ENCODE peak calls at places on chromosome 11, in ten cellular contexts. V is right lobe of liver, S is lower leg skin, Z is IMR-90, H is testis, R is A549, E is heart left ventricle, J is NB4, L is adrenal gland, N is GM12892. W is an unnamed sample.

GRCh38 chr11:11857769-11858168 is 16.0 kb downstream of the USP47 start:
- DNase-seq in E (no peak), S (no peak), H (peak; percentile 52), J (no peak), L (no peak), R (peak; percentile 32), V (no peak), Z (no peak), N (no peak), W (no peak)

GRCh38 chr11:26188559-26188958 is 143.4 kb upstream of the ANO3 start:
- DNase-seq in N (no peak), Z (peak; percentile 10), J (no peak), H (no peak), R (no peak), V (no peak), L (no peak), E (no peak), S (no peak), W (no peak)

GRCh38 chr11:33266418-33267215 is 9.4 kb downstream of the HIPK3 start:
- DNase-seq in N (no peak), S (no peak), V (no peak), E (no peak), R (peak; percentile 58), L (peak; percentile 73), H (peak; percentile 76), Z (peak; percentile 58), J (peak; percentile 72), W (no peak)

GRCh38 chr11:75919525-75919924 is 104.5 kb downstream of the UVRAG start:
- DNase-seq in J (peak; percentile 16), L (no peak), V (no peak), N (no peak), R (no peak), S (no peak), E (no peak), H (no peak), Z (peak; percentile 20), W (no peak)

GRCh38 chr11:1532606-1533341 is 39.3 kb downstream of the DUSP8 start:
- DNase-seq in Z (no peak), E (no peak), H (no peak), S (no peak), J (no peak), L (no peak), V (no peak), N (no peak), R (no peak), W (no peak)

GRCh38 chr11:93986716-93987115 is 34.4 kb upstream of the HEPHL1 start:
- DNase-seq in E (no peak), S (no peak), J (no peak), H (peak; percentile 55), N (no peak), R (peak; percentile 14), L (no peak), V (no peak), Z (peak; percentile 10), W (no peak)

GRCh38 chr11:98732947-98733346 is 287.8 kb upstream of the CNTN5 start:
- DNase-seq in S (no peak), J (no peak), L (no peak), Z (no peak), N (no peak), E (no peak), V (no peak), H (no peak), R (no peak), W (no peak)

GRCh38 chr11:6402561-6402981 is 12.3 kb downstream of the SMPD1 start:
- DNase-seq in Z (peak; percentile 39), H (no peak), L (no peak), E (no peak), R (no peak), S (peak; percentile 76), V (no peak), N (peak; percentile 74), J (peak; percentile 86), W (no peak)

DNA sequence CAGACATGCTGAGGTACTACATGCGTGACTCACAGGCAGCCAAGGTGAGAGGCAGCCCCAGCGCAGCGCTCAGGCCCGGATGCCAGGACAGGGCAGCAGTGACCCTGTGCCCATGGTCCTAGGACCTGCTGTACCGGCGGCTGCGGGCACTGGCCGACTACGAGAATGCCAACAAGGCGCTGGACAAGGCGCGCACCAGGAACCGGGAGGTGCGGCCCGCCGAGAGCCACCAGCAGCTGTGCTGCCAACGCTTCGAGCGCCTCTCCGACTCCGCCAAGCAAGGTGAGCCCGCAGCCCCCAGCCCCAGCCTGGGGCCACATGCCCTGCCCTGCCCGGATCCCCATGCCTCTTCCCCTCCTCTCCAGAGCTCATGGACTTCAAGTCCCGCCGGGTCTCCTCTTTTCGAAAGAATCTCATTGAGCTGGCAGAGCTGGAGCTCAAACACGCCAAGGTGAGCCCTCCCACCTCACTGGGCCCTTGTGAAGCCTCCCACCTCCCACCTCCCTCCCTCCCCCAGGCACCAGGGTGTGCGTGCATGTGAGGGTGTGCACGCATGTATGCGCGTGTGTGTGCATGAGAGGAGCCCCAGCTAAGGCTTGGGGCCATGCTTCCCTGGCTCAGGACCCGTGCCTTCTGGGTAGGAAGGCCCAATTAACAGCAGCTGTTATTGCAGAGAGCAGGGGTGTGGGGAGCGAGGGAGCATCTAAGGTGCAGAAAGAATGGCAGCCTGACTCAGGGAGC is 5.3 kb downstream of the CFL1 start:
- DNase-seq in E (no peak), Z (no peak), L (no peak), H (no peak), S (no peak), J (no peak), N (no peak), V (no peak), R (no peak), W (no peak)
- TF ChIP-seq POLR2A in E (no peak), Z (no peak), L (no peak), H (no peak), S (no peak), J (no peak), N (peak; percentile 56), V (no peak), R (no peak), W (no peak)

GRCh38 chr11:118001494-118001971 is 15.3 kb downstream of the IL10RA start:
- DNase-seq in J (peak; percentile 4), H (no peak), Z (no peak), R (no peak), S (no peak), N (no peak), E (no peak), L (peak; percentile 38), V (no peak), W (no peak)

GRCh38 chr11:118002010-118002540 is 15.9 kb downstream of the IL10RA start:
- DNase-seq in L (no peak), R (no peak), V (peak; percentile 39), S (peak; percentile 73), Z (no peak), H (no peak), J (no peak), E (no peak), N (no peak), W (no peak)

GRCh38 chr11:118003456-118003855 is 17.3 kb downstream of the IL10RA start:
- DNase-seq in Z (no peak), R (no peak), L (no peak), N (no peak), H (no peak), E (no peak), V (no peak), S (no peak), J (no peak), W (no peak)

GRCh38 chr11:118003021-118003423 is 16.8 kb downstream of the IL10RA start:
- DNase-seq in S (peak; percentile 72), L (no peak), Z (no peak), J (peak; percentile 67), E (no peak), H (no peak), V (peak; percentile 28), N (no peak), R (no peak), W (no peak)

DNA sequence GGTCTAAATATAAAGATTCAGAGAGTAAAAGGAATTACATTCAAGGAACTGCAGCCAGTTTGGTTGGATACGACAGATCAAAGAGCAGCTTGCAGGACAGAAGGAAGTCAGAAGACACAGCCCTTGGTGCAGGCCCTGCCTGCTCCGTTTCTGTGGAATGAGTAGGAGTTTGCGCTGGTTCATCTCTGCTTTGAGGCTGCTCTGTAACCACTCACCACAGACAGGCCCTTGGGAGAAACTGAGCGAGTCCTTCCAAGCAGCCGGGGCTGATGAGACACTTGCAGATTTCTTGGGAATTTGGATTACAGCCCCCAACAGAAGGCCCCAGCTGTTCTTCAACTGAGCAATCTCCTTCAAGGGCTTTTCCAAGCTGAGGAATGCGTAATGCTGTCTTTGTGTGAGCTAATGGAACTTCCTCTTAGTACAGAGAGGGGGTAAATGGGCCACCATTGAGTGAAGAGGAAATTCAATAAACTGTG is 16.4 kb downstream of the IL10RA start:
- DNase-seq in J (peak; percentile 85), H (peak; percentile 63), N (no peak), V (peak; percentile 40), S (peak; percentile 52), L (no peak), E (peak; percentile 82), R (no peak), Z (no peak), W (no peak)
- TF ChIP-seq POLR2A in J (no peak), H (no peak), N (no peak), V (no peak), S (no peak), L (no peak), E (no peak), R (no peak), Z (no peak), W (no peak)

GRCh38 chr11:69727266-69727665 is 23.4 kb upstream of the FGF19 start:
- DNase-seq in Z (no peak), S (no peak), V (no peak), L (no peak), N (no peak), J (no peak), E (no peak), R (no peak), H (no peak), W (no peak)

GRCh38 chr11:69730500-69730899 is 26.7 kb upstream of the FGF19 start:
- DNase-seq in R (no peak), N (no peak), J (no peak), H (no peak), L (no peak), S (no peak), E (no peak), V (no peak), Z (no peak), W (no peak)

GRCh38 chr11:69731110-69731509 is 27.3 kb upstream of the FGF19 start:
- DNase-seq in E (no peak), J (no peak), S (no peak), Z (no peak), R (no peak), V (no peak), N (no peak), H (no peak), L (no peak), W (no peak)

GRCh38 chr11:69726481-69726880 is 22.7 kb upstream of the FGF19 start:
- DNase-seq in L (no peak), Z (no peak), V (no peak), N (no peak), H (no peak), R (no peak), S (no peak), J (no peak), E (no peak), W (no peak)

DNA sequence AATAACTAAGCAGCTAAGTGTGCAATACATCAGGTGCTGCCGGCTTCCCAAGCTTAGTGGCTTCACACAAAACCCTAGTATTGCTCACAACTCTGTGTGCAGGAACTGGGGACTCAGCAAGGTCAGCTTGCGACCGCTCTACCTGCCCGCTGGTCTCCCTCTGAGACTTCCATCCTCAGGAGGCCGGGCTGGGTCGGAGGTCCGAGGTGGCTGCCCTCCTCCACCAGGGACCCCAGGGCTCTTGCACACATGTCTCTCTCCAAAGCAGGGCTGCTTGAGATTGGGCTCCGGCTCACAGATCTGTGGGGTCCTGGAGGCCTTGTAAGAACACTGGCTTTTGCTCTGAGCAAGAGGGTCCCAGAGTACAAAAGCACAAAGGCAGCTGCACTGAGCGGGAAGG is 25.4 kb upstream of the FGF19 start:
- DNase-seq in H (no peak), V (no peak), J (no peak), L (no peak), N (no peak), S (no peak), R (no peak), Z (no peak), E (no peak), W (no peak)
- TF ChIP-seq POLR2A in H (no peak), V (no peak), J (no peak), L (no peak), N (no peak), S (no peak), R (no peak), Z (no peak), E (no peak), W (no peak)

DNA sequence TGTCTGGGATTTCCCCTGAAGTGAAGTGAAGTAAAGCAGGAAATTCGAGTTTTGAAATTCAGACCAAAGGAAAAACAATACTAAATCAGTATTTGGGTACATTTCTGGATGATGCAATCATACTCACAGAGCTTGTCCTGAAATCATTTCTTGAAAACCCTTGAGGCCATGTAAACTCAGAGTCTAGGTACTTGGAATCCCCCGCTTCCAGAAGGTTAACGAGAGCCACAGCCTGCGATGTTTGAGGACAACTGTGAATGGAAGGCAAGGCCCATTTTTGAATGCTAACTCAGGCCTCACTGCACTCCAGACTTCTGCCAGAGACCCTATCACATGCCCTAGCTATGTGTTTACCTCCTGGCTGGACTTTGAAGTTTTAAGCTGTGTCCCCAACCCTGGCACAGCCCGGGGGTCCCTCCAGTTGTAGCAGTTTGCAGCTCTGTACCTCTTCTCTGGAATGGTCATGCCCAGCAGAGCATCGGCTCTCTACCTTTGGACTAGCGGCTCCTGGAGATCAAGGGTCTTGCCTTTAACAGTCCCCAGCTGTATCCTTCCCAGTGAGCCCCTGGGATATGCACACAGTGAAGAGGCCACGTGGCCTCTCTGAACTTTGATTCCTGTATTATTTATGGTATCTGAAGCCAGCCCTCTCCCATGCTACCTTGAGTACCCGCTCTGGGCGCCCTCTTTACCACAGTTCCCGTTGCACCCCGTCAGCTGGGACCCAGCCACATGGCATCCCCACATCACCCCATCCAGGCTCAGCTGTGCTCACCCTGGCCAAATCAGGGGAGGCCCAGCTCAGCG is 5.6 kb upstream of the FTH1 start:
- DNase-seq in V (peak; percentile 72), E (no peak), N (no peak), L (peak; percentile 53), J (no peak), S (peak; percentile 87), R (peak; percentile 79), Z (peak; percentile 91), H (no peak), W (no peak)
- TF ChIP-seq POLR2A in V (peak; percentile 55), E (no peak), N (no peak), L (no peak), J (no peak), S (no peak), R (no peak), Z (peak; percentile 5), H (no peak), W (no peak)